ENCODE peak calls at places on chromosomes 11 and 22, in nine cellular contexts. One of them, this sample, is unnamed.

GRCh38 chr11:7019500-7020182 is 505 bp downstream of the ZNF214 start:
- DNase-seq in GM12878: no peak
- DNase-seq in adipocyte: peak; percentile 59
- DNase-seq in psoas muscle: peak; percentile 23
- DNase-seq in hepatocyte: peak; percentile 55
- DNase-seq in IMR-90: peak; percentile 20
- DNase-seq in kidney: peak; percentile 84
- DNase-seq in CD4-positive, CD25-positive, alpha-beta regulatory T cell: no peak
- DNase-seq in tibial nerve: no peak
- DNase-seq in this sample: peak; percentile 58

GRCh38 chr11:41010361-41011050 is 448.9 kb downstream of the LRRC4C start:
- DNase-seq in kidney: no peak
- DNase-seq in CD4-positive, CD25-positive, alpha-beta regulatory T cell: no peak
- DNase-seq in tibial nerve: no peak
- DNase-seq in psoas muscle: no peak
- DNase-seq in hepatocyte: no peak
- DNase-seq in adipocyte: no peak
- DNase-seq in IMR-90: no peak
- DNase-seq in GM12878: no peak
- DNase-seq in this sample: no peak

GRCh38 chr11:2745511-2745910 is 45.7 kb upstream of the KCNQ1OT1 start:
- DNase-seq in GM12878: no peak
- DNase-seq in psoas muscle: no peak
- DNase-seq in CD4-positive, CD25-positive, alpha-beta regulatory T cell: no peak
- DNase-seq in adipocyte: no peak
- DNase-seq in tibial nerve: no peak
- DNase-seq in IMR-90: no peak
- DNase-seq in kidney: peak; percentile 55
- DNase-seq in hepatocyte: no peak
- DNase-seq in this sample: no peak

GRCh38 chr22:26484360-26484706 is 656 bp downstream of the SRRD start:
- DNase-seq in tibial nerve: no peak
- DNase-seq in kidney: no peak
- DNase-seq in IMR-90: peak; percentile 31
- DNase-seq in adipocyte: no peak
- DNase-seq in GM12878: no peak
- DNase-seq in hepatocyte: no peak
- DNase-seq in CD4-positive, CD25-positive, alpha-beta regulatory T cell: peak; percentile 56
- DNase-seq in psoas muscle: no peak
- DNase-seq in this sample: no peak

GRCh38 chr11:79227732-79228416 is 213.0 kb downstream of the TENM4 start:
- DNase-seq in GM12878: no peak
- DNase-seq in kidney: no peak
- DNase-seq in CD4-positive, CD25-positive, alpha-beta regulatory T cell: no peak
- DNase-seq in tibial nerve: no peak
- DNase-seq in adipocyte: no peak
- DNase-seq in IMR-90: no peak
- DNase-seq in psoas muscle: no peak
- DNase-seq in hepatocyte: no peak
- DNase-seq in this sample: no peak

GRCh38 chr11:93775289-93775688 is 8.8 kb upstream of the MED17 start:
- DNase-seq in psoas muscle: no peak
- DNase-seq in tibial nerve: no peak
- DNase-seq in hepatocyte: no peak
- DNase-seq in adipocyte: no peak
- DNase-seq in GM12878: no peak
- DNase-seq in IMR-90: no peak
- DNase-seq in CD4-positive, CD25-positive, alpha-beta regulatory T cell: no peak
- DNase-seq in kidney: no peak
- DNase-seq in this sample: peak; percentile 25

GRCh38 chr11:125348704-125349635 is 147.1 kb downstream of the FEZ1 start:
- DNase-seq in IMR-90: peak; percentile 19
- DNase-seq in hepatocyte: peak; percentile 67
- DNase-seq in GM12878: no peak
- DNase-seq in kidney: no peak
- DNase-seq in tibial nerve: peak; percentile 45
- DNase-seq in psoas muscle: peak; percentile 54
- DNase-seq in CD4-positive, CD25-positive, alpha-beta regulatory T cell: no peak
- DNase-seq in adipocyte: peak; percentile 79
- DNase-seq in this sample: peak; percentile 51

GRCh38 chr11:80899381-80899780 is 1458.6 kb upstream of the TENM4 start:
- DNase-seq in GM12878: no peak
- DNase-seq in psoas muscle: no peak
- DNase-seq in hepatocyte: no peak
- DNase-seq in IMR-90: no peak
- DNase-seq in adipocyte: no peak
- DNase-seq in kidney: no peak
- DNase-seq in tibial nerve: no peak
- DNase-seq in CD4-positive, CD25-positive, alpha-beta regulatory T cell: no peak
- DNase-seq in this sample: no peak

DNA sequence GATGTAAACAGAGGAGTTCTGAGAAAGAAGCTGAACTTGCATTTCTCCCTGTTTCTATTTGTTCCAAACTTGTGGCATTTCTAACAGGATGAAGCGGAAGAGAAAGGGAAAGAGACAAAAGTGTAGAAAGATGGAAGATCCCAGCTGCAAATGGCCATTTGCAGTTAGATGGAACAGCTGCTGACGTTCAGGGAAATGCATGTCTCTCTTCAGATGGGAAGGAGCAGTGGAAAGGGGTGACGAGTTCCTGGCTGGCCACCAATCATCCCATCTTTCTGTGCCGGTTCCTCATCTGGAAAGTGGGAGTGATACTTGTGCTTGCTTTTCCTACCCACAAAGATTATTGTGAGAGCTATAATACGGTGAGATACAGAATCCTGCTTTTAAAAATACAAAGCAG is 1.3 kb upstream of the TIMP3 start:
- DNase-seq in hepatocyte: no peak
- DNase-seq in IMR-90: no peak
- DNase-seq in tibial nerve: no peak
- DNase-seq in psoas muscle: peak; percentile 49
- DNase-seq in GM12878: no peak
- DNase-seq in kidney: no peak
- DNase-seq in adipocyte: no peak
- DNase-seq in CD4-positive, CD25-positive, alpha-beta regulatory T cell: no peak
- DNase-seq in this sample: no peak
- H3K4me1 ChIP-seq in hepatocyte: peaks cover 30% of the 10 kb centered on the region
- H3K4me1 ChIP-seq in IMR-90: peaks cover 19% of the 10 kb centered on the region
- H3K4me1 ChIP-seq in tibial nerve: peaks cover 58% of the 10 kb centered on the region
- H3K4me1 ChIP-seq in psoas muscle: no peaks in the 10 kb centered on the region
- H3K4me1 ChIP-seq in GM12878: no peaks in the 10 kb centered on the region
- H3K4me1 ChIP-seq in kidney: peaks cover 6% of the 10 kb centered on the region
- H3K4me1 ChIP-seq in adipocyte: peaks cover 43% of the 10 kb centered on the region
- H3K4me1 ChIP-seq in CD4-positive, CD25-positive, alpha-beta regulatory T cell: no peaks in the 10 kb centered on the region
- H3K4me1 ChIP-seq in this sample: peaks cover 25% of the 10 kb centered on the region

GRCh38 chr11:44980533-44981427 is 30.1 kb upstream of the TP53I11 start:
- DNase-seq in adipocyte: no peak
- DNase-seq in tibial nerve: no peak
- DNase-seq in hepatocyte: no peak
- DNase-seq in kidney: peak; percentile 74
- DNase-seq in GM12878: no peak
- DNase-seq in IMR-90: no peak
- DNase-seq in psoas muscle: no peak
- DNase-seq in CD4-positive, CD25-positive, alpha-beta regulatory T cell: no peak
- DNase-seq in this sample: no peak

GRCh38 chr11:44979536-44980399 is 29.1 kb upstream of the TP53I11 start:
- DNase-seq in GM12878: no peak
- DNase-seq in psoas muscle: no peak
- DNase-seq in IMR-90: no peak
- DNase-seq in CD4-positive, CD25-positive, alpha-beta regulatory T cell: no peak
- DNase-seq in adipocyte: no peak
- DNase-seq in kidney: peak; percentile 92
- DNase-seq in tibial nerve: no peak
- DNase-seq in hepatocyte: no peak
- DNase-seq in this sample: no peak

GRCh38 chr11:44977493-44977984 is 26.9 kb upstream of the TP53I11 start:
- DNase-seq in hepatocyte: no peak
- DNase-seq in psoas muscle: no peak
- DNase-seq in kidney: no peak
- DNase-seq in adipocyte: no peak
- DNase-seq in tibial nerve: no peak
- DNase-seq in GM12878: no peak
- DNase-seq in CD4-positive, CD25-positive, alpha-beta regulatory T cell: no peak
- DNase-seq in IMR-90: peak; percentile 14
- DNase-seq in this sample: no peak

GRCh38 chr11:44978279-44978960 is 27.7 kb upstream of the TP53I11 start:
- DNase-seq in psoas muscle: no peak
- DNase-seq in hepatocyte: no peak
- DNase-seq in adipocyte: no peak
- DNase-seq in tibial nerve: no peak
- DNase-seq in kidney: no peak
- DNase-seq in CD4-positive, CD25-positive, alpha-beta regulatory T cell: no peak
- DNase-seq in GM12878: no peak
- DNase-seq in IMR-90: no peak
- DNase-seq in this sample: peak; percentile 44

DNA sequence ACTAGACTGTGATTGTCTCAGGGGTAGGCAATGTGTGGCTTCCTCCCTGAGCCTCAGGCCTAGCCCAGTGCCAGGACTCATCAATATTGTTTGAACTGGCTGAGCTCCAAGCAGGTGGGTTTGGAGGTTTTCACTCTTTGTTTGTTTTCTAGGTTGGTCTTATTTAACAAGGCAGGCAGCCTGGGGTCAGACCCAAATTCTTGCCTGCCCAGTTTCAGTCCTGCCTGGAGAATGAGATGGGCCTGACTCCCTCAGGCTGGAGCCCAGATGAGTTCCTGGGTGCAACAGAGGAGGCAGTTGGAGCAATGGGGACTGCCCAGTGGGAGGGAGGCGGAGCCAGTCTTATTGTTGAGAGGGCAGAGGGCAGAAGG is 28.3 kb upstream of the TP53I11 start:
- DNase-seq in CD4-positive, CD25-positive, alpha-beta regulatory T cell: no peak
- DNase-seq in psoas muscle: no peak
- DNase-seq in tibial nerve: no peak
- DNase-seq in IMR-90: no peak
- DNase-seq in GM12878: no peak
- DNase-seq in kidney: peak; percentile 66
- DNase-seq in adipocyte: no peak
- DNase-seq in hepatocyte: no peak
- DNase-seq in this sample: no peak
- H3K4me1 ChIP-seq in CD4-positive, CD25-positive, alpha-beta regulatory T cell: peaks cover 49% of the 10 kb centered on the region
- H3K4me1 ChIP-seq in psoas muscle: no peaks in the 10 kb centered on the region
- H3K4me1 ChIP-seq in tibial nerve: peaks cover 36% of the 10 kb centered on the region
- H3K4me1 ChIP-seq in IMR-90: peaks cover 5% of the 10 kb centered on the region
- H3K4me1 ChIP-seq in GM12878: no peaks in the 10 kb centered on the region
- H3K4me1 ChIP-seq in kidney: no peaks in the 10 kb centered on the region
- H3K4me1 ChIP-seq in adipocyte: no peaks in the 10 kb centered on the region
- H3K4me1 ChIP-seq in hepatocyte: peaks cover 34% of the 10 kb centered on the region
- H3K4me1 ChIP-seq in this sample: peaks cover 16% of the 10 kb centered on the region

GRCh38 chr11:118215765-118216164 is 9.0 kb downstream of the JAML start:
- DNase-seq in adipocyte: no peak
- DNase-seq in hepatocyte: no peak
- DNase-seq in CD4-positive, CD25-positive, alpha-beta regulatory T cell: no peak
- DNase-seq in kidney: no peak
- DNase-seq in IMR-90: no peak
- DNase-seq in psoas muscle: no peak
- DNase-seq in tibial nerve: no peak
- DNase-seq in GM12878: no peak
- DNase-seq in this sample: no peak

GRCh38 chr11:118216621-118217526 is 7.9 kb downstream of the JAML start:
- DNase-seq in tibial nerve: no peak
- DNase-seq in CD4-positive, CD25-positive, alpha-beta regulatory T cell: no peak
- DNase-seq in kidney: no peak
- DNase-seq in adipocyte: no peak
- DNase-seq in hepatocyte: no peak
- DNase-seq in GM12878: no peak
- DNase-seq in psoas muscle: no peak
- DNase-seq in IMR-90: no peak
- DNase-seq in this sample: no peak

GRCh38 chr11:118213774-118214173 is 11.0 kb downstream of the JAML start:
- DNase-seq in hepatocyte: peak; percentile 55
- DNase-seq in tibial nerve: no peak
- DNase-seq in CD4-positive, CD25-positive, alpha-beta regulatory T cell: no peak
- DNase-seq in IMR-90: no peak
- DNase-seq in kidney: no peak
- DNase-seq in adipocyte: no peak
- DNase-seq in GM12878: no peak
- DNase-seq in psoas muscle: no peak
- DNase-seq in this sample: no peak

GRCh38 chr11:118214210-118214914 is 10.4 kb downstream of the JAML start:
- DNase-seq in kidney: no peak
- DNase-seq in psoas muscle: no peak
- DNase-seq in tibial nerve: no peak
- DNase-seq in GM12878: no peak
- DNase-seq in CD4-positive, CD25-positive, alpha-beta regulatory T cell: no peak
- DNase-seq in IMR-90: no peak
- DNase-seq in hepatocyte: no peak
- DNase-seq in adipocyte: no peak
- DNase-seq in this sample: no peak

GRCh38 chr11:118215262-118215661 is 9.5 kb downstream of the JAML start:
- DNase-seq in tibial nerve: no peak
- DNase-seq in kidney: no peak
- DNase-seq in adipocyte: no peak
- DNase-seq in IMR-90: no peak
- DNase-seq in psoas muscle: no peak
- DNase-seq in GM12878: no peak
- DNase-seq in CD4-positive, CD25-positive, alpha-beta regulatory T cell: no peak
- DNase-seq in hepatocyte: no peak
- DNase-seq in this sample: no peak
- H3K4me1 ChIP-seq in tibial nerve: no peaks in the 10 kb centered on the region
- H3K4me1 ChIP-seq in kidney: no peaks in the 10 kb centered on the region
- H3K4me1 ChIP-seq in adipocyte: peaks cover 11% of the 10 kb centered on the region
- H3K4me1 ChIP-seq in IMR-90: no peaks in the 10 kb centered on the region
- H3K4me1 ChIP-seq in psoas muscle: no peaks in the 10 kb centered on the region
- H3K4me1 ChIP-seq in GM12878: peaks cover 36% of the 10 kb centered on the region
- H3K4me1 ChIP-seq in CD4-positive, CD25-positive, alpha-beta regulatory T cell: peaks cover 76% of the 10 kb centered on the region
- H3K4me1 ChIP-seq in hepatocyte: peaks cover 45% of the 10 kb centered on the region
- H3K4me1 ChIP-seq in this sample: no peaks in the 10 kb centered on the region

GRCh38 chr11:110903830-110904229 is 191.6 kb upstream of the ARHGAP20 start:
- DNase-seq in adipocyte: peak; percentile 47
- DNase-seq in psoas muscle: no peak
- DNase-seq in tibial nerve: no peak
- DNase-seq in kidney: no peak
- DNase-seq in hepatocyte: peak; percentile 24
- DNase-seq in IMR-90: peak; percentile 75
- DNase-seq in CD4-positive, CD25-positive, alpha-beta regulatory T cell: no peak
- DNase-seq in GM12878: no peak
- DNase-seq in this sample: no peak

GRCh38 chr11:110908401-110909106 is 196.3 kb upstream of the ARHGAP20 start:
- DNase-seq in tibial nerve: no peak
- DNase-seq in psoas muscle: no peak
- DNase-seq in adipocyte: peak; percentile 75
- DNase-seq in hepatocyte: peak; percentile 53
- DNase-seq in CD4-positive, CD25-positive, alpha-beta regulatory T cell: no peak
- DNase-seq in IMR-90: peak; percentile 94
- DNase-seq in kidney: no peak
- DNase-seq in GM12878: no peak
- DNase-seq in this sample: no peak

GRCh38 chr11:110903378-110903777 is 191.1 kb upstream of the ARHGAP20 start:
- DNase-seq in psoas muscle: no peak
- DNase-seq in hepatocyte: no peak
- DNase-seq in CD4-positive, CD25-positive, alpha-beta regulatory T cell: no peak
- DNase-seq in GM12878: no peak
- DNase-seq in IMR-90: no peak
- DNase-seq in kidney: no peak
- DNase-seq in adipocyte: no peak
- DNase-seq in tibial nerve: no peak
- DNase-seq in this sample: no peak

GRCh38 chr11:110909331-110909730 is 197.1 kb upstream of the ARHGAP20 start:
- DNase-seq in adipocyte: no peak
- DNase-seq in CD4-positive, CD25-positive, alpha-beta regulatory T cell: no peak
- DNase-seq in IMR-90: no peak
- DNase-seq in GM12878: no peak
- DNase-seq in kidney: no peak
- DNase-seq in hepatocyte: no peak
- DNase-seq in tibial nerve: no peak
- DNase-seq in psoas muscle: no peak
- DNase-seq in this sample: no peak

GRCh38 chr11:110907629-110908028 is 195.4 kb upstream of the ARHGAP20 start:
- DNase-seq in tibial nerve: no peak
- DNase-seq in hepatocyte: peak; percentile 13
- DNase-seq in kidney: no peak
- DNase-seq in CD4-positive, CD25-positive, alpha-beta regulatory T cell: peak; percentile 26
- DNase-seq in adipocyte: peak; percentile 82
- DNase-seq in GM12878: no peak
- DNase-seq in IMR-90: peak; percentile 98
- DNase-seq in psoas muscle: no peak
- DNase-seq in this sample: peak; percentile 93
- H3K4me1 ChIP-seq in tibial nerve: no peaks in the 10 kb centered on the region
- H3K4me1 ChIP-seq in hepatocyte: no peaks in the 10 kb centered on the region
- H3K4me1 ChIP-seq in kidney: no peaks in the 10 kb centered on the region
- H3K4me1 ChIP-seq in CD4-positive, CD25-positive, alpha-beta regulatory T cell: peaks cover 9% of the 10 kb centered on the region
- H3K4me1 ChIP-seq in adipocyte: peaks cover 23% of the 10 kb centered on the region
- H3K4me1 ChIP-seq in GM12878: no peaks in the 10 kb centered on the region
- H3K4me1 ChIP-seq in IMR-90: peaks cover 10% of the 10 kb centered on the region
- H3K4me1 ChIP-seq in psoas muscle: peaks cover 30% of the 10 kb centered on the region
- H3K4me1 ChIP-seq in this sample: no peaks in the 10 kb centered on the region